ENCODE peak calls at places on chromosomes 3 and 15, in five cellular contexts. P is Right ventricle myocardium superior; U is lung microvascular endothelial cell; Z is activated naive CD8-positive, alpha-beta T cell treated with anti-CD3 and anti-CD28 coated beads, Interleukin-2, amount 50 U/mL, for 24 hours; T is tibial artery. Y is an unnamed sample.

GRCh38 chr3:174462908-174463307 is 396.2 kb upstream of the NAALADL2 start:
- DNase-seq in P (no peak), Z (no peak), U (no peak), T (no peak), Y (no peak)

GRCh38 chr3:39917060-39917773 is 107.8 kb downstream of the MYRIP start:
- DNase-seq in U (no peak), Z (no peak), P (no peak), T (no peak), Y (no peak)

GRCh38 chr15:68258684-68259083 is 18.9 kb upstream of the FEM1B start:
- DNase-seq in P (no peak), Z (peak), U (no peak), T (peak), Y (peak)

GRCh38 chr3:46206284-46206683 is 1.8 kb downstream of the CCR1 start:
- DNase-seq in U (no peak), T (no peak), P (no peak), Z (no peak), Y (no peak)

GRCh38 chr3:191235331-191236314 is 36.6 kb downstream of the OSTN start:
- DNase-seq in P (no peak), U (no peak), T (no peak), Z (no peak), Y (no peak)

GRCh38 chr3:67947808-67948508 is 293.5 kb upstream of the SUCLG2 start:
- DNase-seq in U (no peak), Z (peak), P (no peak), T (no peak), Y (peak)

GRCh38 chr3:185995352-185995751 is 57.5 kb upstream of the TRA2B start:
- DNase-seq in T (no peak), Z (no peak), P (no peak), U (no peak), Y (no peak)

GRCh38 chr3:15647629-15648167 is 46.2 kb downstream of the BTD start:
- DNase-seq in U (peak), Z (peak), P (no peak), T (no peak), Y (peak)

GRCh38 chr15:94875550-94875949 is 644.2 kb downstream of the MCTP2 start:
- DNase-seq in U (no peak), T (no peak), Z (no peak), P (no peak), Y (no peak)

GRCh38 chr15:55526559-55527036 is 18.6 kb upstream of the DNAAF4 start:
- DNase-seq in T (no peak), P (no peak), Z (no peak), U (peak), Y (peak)

GRCh38 chr3:150307862-150308261 is 100.2 kb upstream of the TSC22D2 start:
- DNase-seq in U (no peak), Z (no peak), P (no peak), T (no peak), Y (no peak)

GRCh38 chr3:185283374-185283935 is 29.6 kb upstream of the EHHADH start:
- DNase-seq in T (no peak), U (no peak), P (no peak), Z (no peak), Y (no peak)

GRCh38 chr15:69668049-69668705 is 215.6 kb downstream of the RPLP1 start:
- DNase-seq in U (no peak), P (no peak), T (no peak), Z (no peak), Y (no peak)

GRCh38 chr3:45915518-45916231 is 27.6 kb upstream of the CXCR6 start:
- DNase-seq in Z (peak), T (no peak), P (no peak), U (no peak), Y (peak)

GRCh38 chr3:195897081-195897852 is 11.1 kb downstream of the TNK2 start:
- DNase-seq in U (no peak), T (peak), Z (no peak), P (peak), Y (no peak)

GRCh38 chr3:194466761-194467356 is 19.9 kb downstream of the ATP13A3 start:
- DNase-seq in P (no peak), T (no peak), U (no peak), Z (no peak), Y (no peak)

GRCh38 chr3:194294199-194294887 is 56.8 kb downstream of the CPN2 start:
- DNase-seq in U (no peak), T (no peak), P (no peak), Z (no peak), Y (no peak)

GRCh38 chr15:34708422-34708821 is 46.4 kb downstream of the GJD2 start:
- DNase-seq in T (no peak), Z (no peak), U (peak), P (no peak), Y (no peak)

GRCh38 chr15:55255714-55256113 is 33.9 kb downstream of the RAB27A start:
- DNase-seq in T (no peak), U (peak), Z (no peak), P (no peak), Y (no peak)

Y was measured in activated CD4-positive, alpha-beta memory T cell treated with anti-CD3 and anti-CD28 coated beads for 36 hours.